ENCODE peak calls at places on chromosome 18, in four cellular contexts. Q, D, W and B are unnamed samples.

GRCh38 chr18:21112543-21113105 is 1.0 kb upstream of the ROCK1 start:
- DNase-seq in Q (no peak), D (no peak), W (no peak), B (no peak)

GRCh38 chr18:22432672-22433137 is 15.0 kb upstream of the CTAGE1 start:
- DNase-seq in Q (peak), D (peak), W (no peak), B (peak)

GRCh38 chr18:6807504-6808257 is 78.2 kb downstream of the ARHGAP28 start:
- DNase-seq in Q (no peak), D (no peak), W (no peak), B (no peak)

GRCh38 chr18:60676807-60677206 is 304.2 kb upstream of the MC4R start:
- DNase-seq in Q (no peak), D (no peak), W (no peak), B (no peak)

GRCh38 chr18:48135436-48135966 is 205.0 kb upstream of the SMAD2 start:
- DNase-seq in Q (no peak), D (no peak), W (no peak), B (no peak)

GRCh38 chr18:46755315-46756171 is 1.3 kb downstream of the ST8SIA5 start:
- DNase-seq in Q (no peak), D (no peak), W (no peak), B (no peak)

GRCh38 chr18:73741946-73742345 is 405.7 kb downstream of the FBXO15 start:
- DNase-seq in Q (no peak), D (no peak), W (no peak), B (no peak)

GRCh38 chr18:34999734-35000397 is 41.3 kb upstream of the MAPRE2 start:
- DNase-seq in Q (no peak), D (no peak), W (no peak), B (no peak)

GRCh38 chr18:60090170-60090569 is 190.4 kb downstream of the PMAIP1 start:
- DNase-seq in Q (no peak), D (no peak), W (no peak), B (no peak)

GRCh38 chr18:49648326-49648725 is 86.5 kb downstream of the LIPG start:
- DNase-seq in Q (no peak), D (no peak), W (no peak), B (no peak)

GRCh38 chr18:21826196-21826595 is 85.6 kb downstream of the MIB1 start:
- DNase-seq in Q (no peak), D (no peak), W (no peak), B (no peak)

GRCh38 chr18:37734406-37734805 is 168.8 kb upstream of the CELF4 start:
- DNase-seq in Q (no peak), D (no peak), W (no peak), B (no peak)

GRCh38 chr18:55774505-55774904 is 186.5 kb upstream of the TCF4 start:
- DNase-seq in Q (no peak), D (no peak), W (no peak), B (no peak)

GRCh38 chr18:7133181-7133580 is 15.6 kb upstream of the LAMA1 start:
- DNase-seq in Q (no peak), D (no peak), W (no peak), B (no peak)

GRCh38 chr18:26721876-26722581 is 143.5 kb downstream of the AQP4 start:
- DNase-seq in Q (no peak), D (no peak), W (no peak), B (no peak)

GRCh38 chr18:22285299-22286140 is 116.1 kb downstream of the GATA6 start:
- DNase-seq in Q (no peak), D (no peak), W (no peak), B (no peak)

GRCh38 chr18:48590678-48591077 is 51.8 kb downstream of the CTIF start:
- DNase-seq in Q (no peak), D (no peak), W (no peak), B (no peak)

GRCh38 chr18:36496022-36496421 is 198.5 kb downstream of the FHOD3 start:
- DNase-seq in Q (no peak), D (no peak), W (no peak), B (no peak)

GRCh38 chr18:42018831-42019230 is 63.8 kb downstream of the PIK3C3 start:
- DNase-seq in Q (no peak), D (no peak), W (no peak), B (no peak)

GRCh38 chr18:77482190-77482928 is 232.7 kb downstream of the GALR1 start:
- DNase-seq in Q (no peak), D (no peak), W (no peak), B (no peak)

GRCh38 chr18:77899972-77900754 is 650.5 kb downstream of the GALR1 start:
- DNase-seq in Q (no peak), D (no peak), W (no peak), B (peak)

GRCh38 chr18:68874361-68874760 is 76.5 kb downstream of the CCDC102B start:
- DNase-seq in Q (no peak), D (no peak), W (no peak), B (no peak)

GRCh38 chr18:48838166-48838775 is 112.5 kb downstream of the SMAD7 start:
- DNase-seq in Q (no peak), D (no peak), W (no peak), B (no peak)

GRCh38 chr18:45606007-45606406 is 9.3 kb upstream of the SLC14A2 start:
- DNase-seq in Q (no peak), D (no peak), W (no peak), B (no peak)

GRCh38 chr18:67199993-67200617 is 316.4 kb downstream of the DSEL start:
- DNase-seq in Q (no peak), D (no peak), W (no peak), B (no peak)

DNA sequence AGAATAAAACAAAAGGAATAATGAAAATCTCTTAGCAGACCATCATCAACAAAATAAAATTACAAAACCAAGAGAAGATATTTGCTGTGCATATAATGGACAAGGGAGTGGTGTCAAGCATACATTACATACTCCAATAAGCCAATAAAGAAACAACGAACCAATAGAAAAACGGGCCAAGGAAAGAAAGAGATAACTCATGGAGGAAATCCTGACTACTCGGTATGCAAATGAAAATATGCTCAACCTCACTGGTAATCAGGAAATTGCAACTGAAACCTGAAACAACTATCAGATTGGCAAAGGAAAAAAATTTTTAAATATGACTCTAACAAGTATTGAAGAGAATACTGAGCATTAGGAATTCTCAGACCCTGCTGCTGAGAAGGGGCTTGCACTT is 84.7 kb downstream of the BCL2 start:
- DNase-seq in Q (no peak), D (no peak), W (no peak), B (no peak)
- H3K27ac ChIP-seq in Q (peak), D (no peak), W (no peak), B (no peak)

GRCh38 chr18:3757361-3757760 is 307.4 kb downstream of the TGIF1 start:
- DNase-seq in Q (no peak), D (no peak), W (no peak), B (no peak)

GRCh38 chr18:3759099-3759498 is 309.1 kb downstream of the TGIF1 start:
- DNase-seq in Q (no peak), D (no peak), W (no peak), B (no peak)

GRCh38 chr18:3761266-3761665 is 311.3 kb downstream of the TGIF1 start:
- DNase-seq in Q (no peak), D (no peak), W (no peak), B (no peak)

GRCh38 chr18:3753116-3753515 is 303.1 kb downstream of the TGIF1 start:
- DNase-seq in Q (no peak), D (no peak), W (no peak), B (no peak)

DNA sequence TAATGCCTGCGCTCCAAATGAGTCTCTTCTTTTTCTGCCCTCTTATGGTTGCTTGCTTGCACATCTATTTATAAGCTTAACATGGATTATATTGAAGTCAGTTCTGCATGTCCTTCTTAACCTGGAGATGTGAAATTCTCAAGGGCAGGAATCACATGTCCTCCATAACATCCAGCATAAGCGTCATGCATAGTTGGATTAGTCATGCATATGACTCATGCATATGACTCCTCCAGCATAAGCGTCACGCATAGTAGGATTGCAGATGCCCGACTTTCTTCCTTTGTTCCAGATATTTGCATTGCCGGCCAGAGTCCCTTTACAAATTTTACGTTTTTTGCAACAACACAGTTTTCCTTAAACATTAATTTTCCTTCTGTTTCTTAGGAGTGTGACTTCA is 308.6 kb downstream of the TGIF1 start:
- DNase-seq in Q (no peak), D (no peak), W (no peak), B (no peak)
- TF ChIP-seq CTCF in Q (no peak), D (no peak), W (no peak), B (no peak)

GRCh38 chr18:10557085-10557677 is 31.4 kb downstream of the NAPG start:
- DNase-seq in Q (no peak), D (no peak), W (no peak), B (no peak)
- H3K27ac ChIP-seq in Q (no peak), D (no peak), W (no peak), B (no peak)

GRCh38 chr18:1057367-1057766 is 152.7 kb downstream of the ADCYAP1 start:
- DNase-seq in Q (no peak), D (no peak), W (no peak), B (no peak)

GRCh38 chr18:1062592-1062991 is 157.9 kb downstream of the ADCYAP1 start:
- DNase-seq in Q (no peak), D (no peak), W (no peak), B (no peak)
- TF ChIP-seq CTCF in Q (no peak), D (no peak), W (peak), B (no peak)

GRCh38 chr18:65035701-65036100 is 715.1 kb upstream of the CDH7 start:
- DNase-seq in Q (no peak), D (no peak), W (no peak), B (no peak)
- H3K27ac ChIP-seq in Q (no peak), D (no peak), W (no peak), B (no peak)

GRCh38 chr18:11655605-11655932 is 33.5 kb upstream of the GNAL start:
- DNase-seq in Q (no peak), D (no peak), W (no peak), B (no peak)
- TF ChIP-seq CTCF in Q (no peak), D (no peak), W (no peak), B (no peak)

GRCh38 chr18:58270396-58270795 is 226.4 kb downstream of the NEDD4L start:
- DNase-seq in Q (no peak), D (no peak), W (no peak), B (no peak)

GRCh38 chr18:58272779-58273500 is 228.9 kb downstream of the NEDD4L start:
- DNase-seq in Q (no peak), D (no peak), W (no peak), B (no peak)

GRCh38 chr18:58269931-58270330 is 225.9 kb downstream of the NEDD4L start:
- DNase-seq in Q (no peak), D (no peak), W (no peak), B (no peak)

GRCh38 chr18:58271770-58272169 is 227.7 kb downstream of the NEDD4L start:
- DNase-seq in Q (no peak), D (no peak), W (no peak), B (no peak)

DNA sequence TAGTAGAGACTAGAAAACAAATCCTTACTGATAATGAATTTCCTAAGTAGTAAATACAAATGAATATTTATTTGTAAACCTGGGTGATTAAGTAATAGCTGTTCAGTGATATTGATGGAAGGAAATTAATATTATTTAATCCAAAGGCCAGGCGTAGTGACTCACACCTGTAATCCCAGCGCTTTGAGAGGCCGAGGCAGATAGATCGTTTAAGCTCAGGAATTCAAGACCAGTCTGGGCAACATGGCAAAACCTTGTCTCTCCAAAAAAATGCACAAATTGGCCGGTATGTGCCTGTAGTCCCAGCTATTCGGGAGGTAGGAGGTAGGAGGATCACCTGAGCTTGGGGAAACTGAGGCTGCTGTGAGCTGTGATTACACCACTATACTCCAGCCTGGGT is 228.2 kb downstream of the NEDD4L start:
- DNase-seq in Q (no peak), D (no peak), W (no peak), B (no peak)
- H3K27ac ChIP-seq in Q (no peak), D (no peak), W (no peak), B (no peak)

GRCh38 chr18:24220318-24220688 is 81.4 kb downstream of the CABYR start:
- DNase-seq in Q (no peak), D (no peak), W (no peak), B (no peak)
- TF ChIP-seq CTCF in Q (no peak), D (no peak), W (no peak), B (no peak)

GRCh38 chr18:8571399-8571798 is 37.8 kb upstream of the RAB12 start:
- DNase-seq in Q (no peak), D (no peak), W (no peak), B (no peak)
- H3K27ac ChIP-seq in Q (no peak), D (no peak), W (no peak), B (no peak)

GRCh38 chr18:72652990-72653593 is 109.0 kb upstream of the CBLN2 start:
- DNase-seq in Q (no peak), D (no peak), W (peak), B (peak)
- TF ChIP-seq CTCF in Q (no peak), D (no peak), W (peak), B (no peak)